ENCODE peak calls at places on chromosomes 1 and 21, in five cellular contexts. E is T-cell, L is dermis blood vessel endothelial cell, Q is GM12892, C is tibial nerve. S is an unnamed sample.

GRCh38 chr1:32179443-32180185 is at the start of gene TXLNA:
- DNase-seq in E (peak), L (peak), Q (peak), C (peak), S (peak)

GRCh38 chr1:66351913-66352312 is 182.0 kb upstream of the SGIP1 start:
- DNase-seq in E (peak), L (peak), Q (no peak), C (no peak), S (no peak)

GRCh38 chr21:46562472-46562871 is 42.4 kb downstream of the S100B start:
- DNase-seq in E (no peak), L (no peak), Q (no peak), C (no peak), S (no peak)

GRCh38 chr1:94334156-94334555 is 84.0 kb upstream of the ABCD3 start:
- DNase-seq in E (no peak), L (no peak), Q (no peak), C (no peak), S (no peak)

GRCh38 chr1:81551942-81552341 is 248.8 kb upstream of the ADGRL2 start:
- DNase-seq in E (no peak), L (no peak), Q (no peak), C (no peak), S (no peak)

GRCh38 chr1:236142358-236143103 is at the start of gene GPR137B:
- DNase-seq in E (peak), L (peak), Q (peak), C (peak), S (peak)

GRCh38 chr1:23854568-23854967 is 13.5 kb downstream of the FUCA1 start:
- DNase-seq in E (no peak), L (peak), Q (no peak), C (no peak), S (no peak)

GRCh38 chr1:109216662-109217061 is 2.9 kb downstream of the SARS1 start:
- DNase-seq in E (no peak), L (no peak), Q (no peak), C (no peak), S (no peak)

GRCh38 chr21:34707876-34708325 is 39.1 kb downstream of the CLIC6 start:
- DNase-seq in E (no peak), L (no peak), Q (peak), C (no peak), S (no peak)

GRCh38 chr1:213474054-213474453 is 423.0 kb downstream of the RPS6KC1 start:
- DNase-seq in E (no peak), L (no peak), Q (no peak), C (no peak), S (no peak)

GRCh38 chr1:206100226-206100780 is 16.9 kb downstream of the AVPR1B start:
- DNase-seq in E (no peak), L (no peak), Q (no peak), C (no peak), S (no peak)

GRCh38 chr1:232911027-232911599 is 39.3 kb upstream of the NTPCR start:
- DNase-seq in E (no peak), L (no peak), Q (no peak), C (no peak), S (no peak)

GRCh38 chr1:11387829-11388228 is 91.1 kb upstream of the DISP3 start:
- DNase-seq in E (no peak), L (no peak), Q (no peak), C (no peak), S (no peak)